ENCODE peak calls at places on chromosomes 11 and 22, in five cellular contexts. O is sciatic nerve; N is stimulated activated CD4-positive, alpha-beta T cell treated with anti-CD3 and anti-CD28 coated beads, Interleukin-2, amount 100 ng/mL, for 24 hours; M is DMS79 treated with DMSO at 0.1 percent for 48 hours; R is psoas muscle. L is an unnamed sample.

GRCh38 chr22:26837784-26838520 is 180.6 kb downstream of the MIAT start:
- DNase-seq in M (no peak), O (no peak), N (no peak), R (no peak), L (no peak)

GRCh38 chr22:30685178-30685577 is 9.5 kb upstream of the OSBP2 start:
- DNase-seq in O (no peak), N (no peak), R (no peak), M (no peak), L (no peak)

GRCh38 chr22:20494978-20495860 is at the start of gene KLHL22:
- DNase-seq in O (peak; percentile 67), R (peak; percentile 66), M (peak; percentile 40), N (peak; percentile 42), L (peak; percentile 3)

GRCh38 chr22:46967445-46968358 is 205.3 kb downstream of the TBC1D22A start:
- DNase-seq in N (no peak), O (no peak), M (no peak), R (peak; percentile 34), L (no peak)

GRCh38 chr11:78281511-78281910 is 92.8 kb downstream of the USP35 start:
- DNase-seq in O (no peak), R (no peak), M (no peak), N (no peak), L (no peak)

GRCh38 chr22:17717708-17718107 is 56.6 kb downstream of the BID start:
- DNase-seq in R (no peak), M (no peak), O (no peak), N (no peak), L (no peak)

GRCh38 chr11:11588890-11589289 is 32.9 kb downstream of the GALNT18 start:
- DNase-seq in O (no peak), M (no peak), N (no peak), R (no peak), L (no peak)

GRCh38 chr11:19607656-19608360 is 104.8 kb upstream of the NAV2 start:
- DNase-seq in O (no peak), R (no peak), N (no peak), M (no peak), L (no peak)

GRCh38 chr11:66543263-66544107 is 2.4 kb downstream of the ZDHHC24 start:
- DNase-seq in O (peak; percentile 73), R (peak; percentile 76), N (peak; percentile 56), M (no peak), L (peak; percentile 59)

GRCh38 chr11:64339754-64340408 is at the start of gene CCDC88B:
- DNase-seq in N (peak; percentile 84), R (peak; percentile 77), M (no peak), O (no peak), L (peak; percentile 88)

GRCh38 chr11:74492974-74493815 is at the start of gene LIPT2:
- DNase-seq in O (peak; percentile 96), N (peak; percentile 99), R (peak; percentile 98), M (peak; percentile 93), L (peak; percentile 96)

GRCh38 chr11:113623114-113623513 is 83.0 kb downstream of the TMPRSS5 start:
- DNase-seq in M (no peak), R (no peak), O (no peak), N (no peak), L (no peak)

GRCh38 chr11:44833869-44834452 is 107.2 kb downstream of the TSPAN18 start:
- DNase-seq in M (no peak), N (no peak), O (no peak), R (no peak), L (no peak)

GRCh38 chr11:81494431-81494830 is 1239.2 kb downstream of the FAM181B start:
- DNase-seq in R (no peak), N (no peak), M (no peak), O (no peak), L (no peak)

GRCh38 chr11:133576351-133576750 is 44.0 kb upstream of the OPCML start:
- DNase-seq in O (no peak), N (peak; percentile 20), R (no peak), M (no peak), L (no peak)

GRCh38 chr11:33266418-33267215 is 9.4 kb downstream of the HIPK3 start:
- DNase-seq in M (no peak), O (no peak), N (no peak), R (no peak), L (no peak)

GRCh38 chr11:74325649-74326645 is 14.5 kb upstream of the P4HA3 start:
- DNase-seq in N (no peak), M (peak; percentile 97), R (peak; percentile 94), O (peak; percentile 76), L (no peak)

GRCh38 chr11:132111341-132111740 is 740.9 kb downstream of the NTM start:
- DNase-seq in O (no peak), R (no peak), N (no peak), M (no peak), L (no peak)

GRCh38 chr11:110867951-110868350 is 155.7 kb upstream of the ARHGAP20 start:
- DNase-seq in M (no peak), N (no peak), O (no peak), R (no peak), L (no peak)

GRCh38 chr11:70467196-70468085 is 69.1 kb downstream of the CTTN start:
- DNase-seq in O (peak; percentile 86), M (peak; percentile 94), R (peak; percentile 72), N (peak; percentile 73), L (no peak)

GRCh38 chr11:15748673-15749190 is 607.6 kb downstream of the SOX6 start:
- DNase-seq in N (no peak), O (no peak), R (no peak), M (no peak), L (no peak)

GRCh38 chr11:127470485-127470884 is 469.9 kb upstream of the KIRREL3 start:
- DNase-seq in N (peak; percentile 14), M (no peak), O (no peak), R (no peak), L (no peak)

GRCh38 chr11:5621580-5621979 is 3.2 kb upstream of the TRIM34 start:
- DNase-seq in N (no peak), O (no peak), M (no peak), R (no peak), L (no peak)

GRCh38 chr11:2582958-2583604 is 116.7 kb downstream of the KCNQ1OT1 start:
- DNase-seq in R (peak; percentile 49), O (peak; percentile 49), M (no peak), N (no peak), L (no peak)

GRCh38 chr11:110075087-110075821 is 17.9 kb upstream of the ZC3H12C start:
- DNase-seq in M (no peak), O (no peak), R (no peak), N (no peak), L (no peak)

GRCh38 chr22:38505595-38506117 is 455 bp downstream of the DDX17 start:
- DNase-seq in M (no peak), R (peak; percentile 91), O (peak; percentile 87), N (peak; percentile 62), L (no peak)

GRCh38 chr11:108432783-108433182 is 34.5 kb downstream of the C11orf65 start:
- DNase-seq in M (no peak), R (no peak), N (no peak), O (no peak), L (no peak)

GRCh38 chr11:111428113-111428876 is 49.2 kb upstream of the POU2AF1 start:
- DNase-seq in O (no peak), R (no peak), N (no peak), M (peak; percentile 69), L (no peak)

GRCh38 chr22:41532908-41533825 is 11.1 kb downstream of the POLR3H start:
- DNase-seq in R (peak; percentile 92), N (peak; percentile 80), O (peak; percentile 85), M (no peak), L (peak; percentile 63)

GRCh38 chr22:38312261-38312800 is 4.9 kb downstream of the CSNK1E start:
- DNase-seq in R (no peak), N (no peak), M (no peak), O (no peak), L (no peak)

GRCh38 chr22:39144101-39144815 is 8.2 kb downstream of the CBX7 start:
- DNase-seq in M (peak; percentile 8), O (peak; percentile 65), N (peak; percentile 53), R (peak; percentile 50), L (peak; percentile 49)

GRCh38 chr11:69251639-69252493 is 42.1 kb upstream of the MYEOV start:
- DNase-seq in N (no peak), O (peak; percentile 41), R (no peak), M (no peak), L (no peak)

GRCh38 chr11:12306830-12307229 is 70.5 kb upstream of the PARVA start:
- DNase-seq in M (no peak), R (no peak), N (no peak), O (no peak), L (no peak)

GRCh38 chr11:108788565-108789199 is 123.8 kb downstream of the DDX10 start:
- DNase-seq in R (no peak), M (no peak), O (no peak), N (no peak), L (no peak)

GRCh38 chr22:22009661-22010060 is 27.1 kb upstream of the TOP3B start:
- DNase-seq in R (no peak), M (no peak), N (no peak), O (no peak), L (no peak)

GRCh38 chr22:19376971-19377370 is 54.6 kb downstream of the HIRA start:
- DNase-seq in M (no peak), O (no peak), R (no peak), N (no peak), L (no peak)

GRCh38 chr11:71252782-71253730 is 679 bp upstream of the SHANK2 start:
- DNase-seq in N (no peak), O (no peak), M (peak; percentile 56), R (no peak), L (no peak)